ENCODE peak calls at places on chromosomes 6 and 20, in five cellular contexts. H is HEK293T, L is SK-N-SH, U is K562, W is GM12878. C is an unnamed sample.

GRCh38 chr6:12324096-12324495 is 33.9 kb downstream of the EDN1 start:
- DNase-seq in U (no peak), W (no peak), H (no peak), L (no peak), C (peak; percentile 99)

GRCh38 chr6:105601541-105602174 is 198.8 kb upstream of the PREP start:
- DNase-seq in W (peak; percentile 99), H (no peak), U (peak; percentile 15), L (no peak), C (peak; percentile 36)

GRCh38 chr20:57429579-57430202 is 38.5 kb downstream of the RBM38 start:
- DNase-seq in U (no peak), W (no peak), H (no peak), L (no peak), C (peak; percentile 69)

GRCh38 chr20:62825994-62826645 is 9.3 kb downstream of the COL9A3 start:
- DNase-seq in H (no peak), W (no peak), U (no peak), L (no peak), C (no peak)

GRCh38 chr6:6314601-6315000 is 5.9 kb downstream of the F13A1 start:
- DNase-seq in L (no peak), W (no peak), U (no peak), H (no peak), C (no peak)

GRCh38 chr6:140185991-140186390 is 811.5 kb upstream of the CITED2 start:
- DNase-seq in L (no peak), U (no peak), W (no peak), H (no peak), C (no peak)

GRCh38 chr20:5127204-5127858 is 523 bp downstream of the CDS2 start:
- DNase-seq in H (peak; percentile 32), U (peak; percentile 53), L (peak; percentile 70), W (peak; percentile 43), C (peak; percentile 54)

GRCh38 chr6:45921703-45922270 is 93.9 kb downstream of the CLIC5 start:
- DNase-seq in W (no peak), U (no peak), H (no peak), L (no peak), C (no peak)

GRCh38 chr6:44052419-44053011 is 74.7 kb downstream of the MRPL14 start:
- DNase-seq in L (peak; percentile 60), H (peak; percentile 50), U (peak; percentile 75), W (no peak), C (no peak)

GRCh38 chr6:30152019-30152673 is 8.9 kb downstream of the TRIM10 start:
- DNase-seq in H (no peak), L (no peak), W (no peak), U (peak; percentile 25), C (no peak)

GRCh38 chr20:43766395-43766794 is 39.6 kb upstream of the GTSF1L start:
- DNase-seq in H (no peak), U (no peak), W (no peak), L (no peak), C (no peak)

GRCh38 chr20:709421-709820 is 33.8 kb upstream of the SCRT2 start:
- DNase-seq in L (peak; percentile 71), W (no peak), U (peak; percentile 36), H (no peak), C (no peak)

DNA sequence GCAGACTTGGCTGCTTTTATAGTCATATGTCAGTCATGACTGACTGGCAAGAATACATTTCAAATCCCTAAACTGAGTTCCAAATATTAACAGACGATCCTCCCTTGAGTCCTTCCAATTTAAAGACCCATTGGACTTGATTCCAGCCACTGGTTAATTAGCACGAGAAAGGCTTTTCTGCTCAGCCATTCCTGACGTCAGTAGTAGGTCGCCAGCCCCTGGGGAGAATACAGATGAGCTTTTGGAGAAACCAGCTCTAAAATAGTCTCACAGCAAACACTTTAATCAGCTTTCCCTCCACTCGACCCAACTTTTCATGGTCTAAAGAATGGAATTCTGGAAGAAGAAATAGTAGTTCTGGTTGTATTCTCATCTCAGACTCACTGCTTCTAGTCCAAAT is 91.6 kb downstream of the SLC22A3 start:
- DNase-seq in H (no peak), U (no peak), W (no peak), L (no peak), C (no peak)
- TF ChIP-seq FOXM1 in H (no peak), U (no peak), W (no peak), L (no peak), C (no peak)

DNA sequence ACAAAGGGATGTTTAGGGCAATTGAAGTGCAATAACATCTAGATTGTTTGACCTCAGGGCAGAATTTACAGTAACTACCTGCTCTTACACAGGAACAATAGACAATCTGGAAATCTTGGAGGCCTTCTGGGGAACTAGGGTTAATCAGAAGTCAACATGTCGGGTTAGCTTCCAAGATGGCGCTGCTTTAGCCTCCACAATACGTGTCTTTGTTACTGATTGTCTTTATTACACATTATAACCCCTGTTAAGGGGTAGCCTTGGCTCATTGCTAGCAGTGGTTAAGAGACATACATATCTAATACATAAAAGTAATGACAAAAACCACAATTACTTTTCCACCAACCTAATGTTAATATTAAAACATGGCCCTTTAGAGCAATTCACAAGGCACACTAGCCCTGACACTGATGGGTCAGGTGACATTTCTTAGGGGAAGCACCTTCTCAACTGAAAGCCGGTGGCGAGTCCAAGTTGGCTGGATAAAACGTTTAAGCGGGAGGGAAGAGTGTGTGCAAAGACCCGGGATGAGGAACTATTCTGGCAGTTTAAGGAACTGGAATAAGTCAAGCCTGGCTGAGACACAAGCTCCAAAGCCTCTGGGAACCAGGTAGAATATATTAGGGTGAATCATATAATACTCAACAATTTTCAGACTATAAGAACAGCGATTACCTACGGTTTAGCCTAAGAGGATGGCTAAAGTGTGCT is 236.9 kb downstream of the BCAS1 start:
- DNase-seq in H (no peak), W (no peak), L (no peak), U (no peak), C (no peak)
- TF ChIP-seq FOXM1 in H (no peak), W (no peak), L (no peak), U (no peak), C (no peak)

GRCh38 chr20:40895182-40895581 is 133.4 kb upstream of the TOP1 start:
- DNase-seq in L (no peak), H (no peak), W (no peak), U (no peak), C (no peak)
- TF ChIP-seq FOXM1 in L (no peak), H (no peak), W (no peak), U (no peak), C (no peak)

DNA sequence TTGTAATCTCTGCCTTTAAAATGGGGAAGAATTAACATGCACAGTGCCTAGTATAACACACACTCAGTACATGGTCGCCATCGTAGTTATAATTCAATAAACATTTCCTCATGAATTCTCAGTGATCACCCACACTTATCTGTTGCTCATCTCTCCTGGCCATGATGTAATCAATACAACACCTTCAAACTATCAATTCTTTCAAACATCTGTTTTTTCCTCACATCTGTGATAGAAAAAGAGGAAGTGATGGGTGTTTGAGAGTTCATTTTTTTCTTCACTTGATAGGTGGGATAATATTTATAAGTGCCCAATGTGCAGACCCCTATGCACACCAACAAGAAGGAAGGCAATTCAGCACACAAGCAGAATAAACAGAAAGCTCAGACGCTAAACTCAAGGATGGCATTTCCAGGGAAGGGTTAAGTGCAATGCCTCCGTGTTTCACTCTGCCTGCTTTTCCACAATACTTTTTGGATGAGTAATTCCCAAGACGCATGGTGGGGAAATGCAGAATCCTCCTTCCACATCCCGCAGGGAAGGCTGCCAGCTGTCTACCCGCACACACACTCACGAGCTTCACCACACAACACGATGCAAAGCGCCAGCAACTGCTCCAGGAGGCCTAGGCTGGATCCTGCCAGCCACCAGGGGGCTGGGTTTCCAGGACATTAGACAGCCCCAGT is 100.3 kb downstream of the GMPR start:
- DNase-seq in W (no peak), U (peak; percentile 39), H (peak; percentile 50), L (peak; percentile 59), C (no peak)
- TF ChIP-seq FOXM1 in W (no peak), U (no peak), H (no peak), L (no peak), C (no peak)

GRCh38 chr6:3884007-3884745 is 35.0 kb downstream of the FAM50B start:
- DNase-seq in W (no peak), L (no peak), U (no peak), H (no peak), C (no peak)

GRCh38 chr6:3885262-3886036 is 36.3 kb downstream of the FAM50B start:
- DNase-seq in L (no peak), U (peak; percentile 36), W (no peak), H (peak; percentile 19), C (peak; percentile 69)

GRCh38 chr6:3887150-3887700 is 38.1 kb downstream of the FAM50B start:
- DNase-seq in U (no peak), H (no peak), L (no peak), W (peak; percentile 1), C (peak; percentile 57)

GRCh38 chr6:3891889-3892288 is 42.7 kb downstream of the FAM50B start:
- DNase-seq in W (no peak), U (no peak), L (no peak), H (no peak), C (no peak)

GRCh38 chr6:3888153-3888957 is 39.2 kb downstream of the FAM50B start:
- DNase-seq in U (no peak), L (no peak), H (no peak), W (no peak), C (no peak)
- TF ChIP-seq FOXM1 in U (no peak), L (no peak), H (no peak), W (no peak), C (no peak)

GRCh38 chr6:118198746-118199145 is 291.7 kb downstream of the SLC35F1 start:
- DNase-seq in H (no peak), L (no peak), W (no peak), U (no peak), C (no peak)
- TF ChIP-seq FOXM1 in H (no peak), L (no peak), W (no peak), U (no peak), C (no peak)